ENCODE peak calls at places on chromosomes 3 and 15, in five cellular contexts. B is IMR-90, I is H9, Z is PC-9, Q is HepG2. O is an unnamed sample.

GRCh38 chr3:98786364-98786930 is 23.3 kb downstream of the ST3GAL6 start:
- DNase-seq in I (no peak), Q (peak; percentile 89), B (no peak), Z (peak; percentile 53), O (peak; percentile 48)

GRCh38 chr3:43155464-43156121 is 49.7 kb upstream of the POMGNT2 start:
- DNase-seq in I (peak; percentile 79), Z (peak; percentile 60), Q (peak; percentile 51), B (peak; percentile 83), O (peak; percentile 89)

GRCh38 chr15:88621789-88622604 is 857 bp downstream of the AEN start:
- DNase-seq in Z (no peak), B (peak; percentile 67), I (no peak), Q (peak; percentile 76), O (peak; percentile 61)

GRCh38 chr15:92011611-92012367 is 158.3 kb downstream of the SLCO3A1 start:
- DNase-seq in Q (no peak), Z (peak; percentile 59), I (peak; percentile 38), B (no peak), O (peak; percentile 52)

GRCh38 chr15:90141646-90142045 is 39.4 kb upstream of the IDH2 start:
- DNase-seq in Z (no peak), Q (no peak), I (no peak), B (peak; percentile 66), O (peak; percentile 65)

GRCh38 chr3:196735751-196736150 is 3.9 kb upstream of the PAK2 start:
- DNase-seq in I (no peak), Q (no peak), Z (no peak), B (peak; percentile 57), O (peak; percentile 31)

GRCh38 chr15:23402544-23402943 is 44.5 kb downstream of the GOLGA6L2 start:
- DNase-seq in Q (no peak), I (no peak), B (no peak), Z (no peak), O (no peak)

GRCh38 chr15:85443593-85444328 is 63.4 kb downstream of the AKAP13 start:
- DNase-seq in I (no peak), Q (peak; percentile 96), Z (peak; percentile 94), B (peak; percentile 33), O (peak; percentile 65)

GRCh38 chr3:30873667-30874066 is 20.8 kb downstream of the GADL1 start:
- DNase-seq in Z (no peak), B (peak; percentile 1), I (no peak), Q (no peak), O (peak; percentile 20)

GRCh38 chr15:85852969-85853368 is 58.2 kb upstream of the KLHL25 start:
- DNase-seq in B (no peak), Z (no peak), I (no peak), Q (no peak), O (no peak)

GRCh38 chr15:80777137-80777536 is 2.0 kb upstream of the CEMIP start:
- DNase-seq in Q (no peak), I (no peak), B (peak; percentile 68), Z (peak; percentile 87), O (peak; percentile 75)

GRCh38 chr3:185280572-185281365 is 26.9 kb upstream of the EHHADH start:
- DNase-seq in B (peak; percentile 70), Z (peak; percentile 58), I (no peak), Q (peak; percentile 78), O (peak; percentile 61)

GRCh38 chr3:195054311-195054710 is 216.6 kb downstream of the XXYLT1 start:
- DNase-seq in Q (no peak), Z (no peak), B (no peak), I (no peak), O (no peak)

GRCh38 chr3:9957214-9957613 is 5.0 kb upstream of the PRRT3 start:
- DNase-seq in I (peak; percentile 1), Q (no peak), Z (no peak), B (peak; percentile 33), O (peak; percentile 42)

GRCh38 chr15:65730560-65731172 is 61.4 kb downstream of the DENND4A start:
- DNase-seq in B (peak; percentile 2), Q (no peak), I (no peak), Z (no peak), O (peak; percentile 66)

GRCh38 chr15:48285329-48286214 is 45.7 kb upstream of the DUT start:
- DNase-seq in I (peak; percentile 63), Z (peak; percentile 40), B (peak; percentile 92), Q (peak; percentile 58), O (peak; percentile 94)

GRCh38 chr3:8937064-8938020 is 25.9 kb downstream of the RAD18 start:
- DNase-seq in Q (peak; percentile 6), B (peak; percentile 89), Z (peak; percentile 88), I (no peak), O (peak; percentile 49)

GRCh38 chr15:43276563-43277200 is 10.0 kb upstream of the TGM5 start:
- DNase-seq in B (no peak), I (no peak), Z (no peak), Q (no peak), O (no peak)

GRCh38 chr15:64560998-64561397 is 100.6 kb downstream of the ZNF609 start:
- DNase-seq in I (no peak), Q (no peak), Z (no peak), B (no peak), O (no peak)

GRCh38 chr3:44240061-44240460 is 1.6 kb upstream of the TOPAZ1 start:
- DNase-seq in I (no peak), Z (no peak), Q (no peak), B (no peak), O (no peak)

GRCh38 chr3:140386357-140387100 is 291.3 kb upstream of the TRIM42 start:
- DNase-seq in Z (no peak), Q (peak; percentile 23), B (no peak), I (no peak), O (no peak)

DNA sequence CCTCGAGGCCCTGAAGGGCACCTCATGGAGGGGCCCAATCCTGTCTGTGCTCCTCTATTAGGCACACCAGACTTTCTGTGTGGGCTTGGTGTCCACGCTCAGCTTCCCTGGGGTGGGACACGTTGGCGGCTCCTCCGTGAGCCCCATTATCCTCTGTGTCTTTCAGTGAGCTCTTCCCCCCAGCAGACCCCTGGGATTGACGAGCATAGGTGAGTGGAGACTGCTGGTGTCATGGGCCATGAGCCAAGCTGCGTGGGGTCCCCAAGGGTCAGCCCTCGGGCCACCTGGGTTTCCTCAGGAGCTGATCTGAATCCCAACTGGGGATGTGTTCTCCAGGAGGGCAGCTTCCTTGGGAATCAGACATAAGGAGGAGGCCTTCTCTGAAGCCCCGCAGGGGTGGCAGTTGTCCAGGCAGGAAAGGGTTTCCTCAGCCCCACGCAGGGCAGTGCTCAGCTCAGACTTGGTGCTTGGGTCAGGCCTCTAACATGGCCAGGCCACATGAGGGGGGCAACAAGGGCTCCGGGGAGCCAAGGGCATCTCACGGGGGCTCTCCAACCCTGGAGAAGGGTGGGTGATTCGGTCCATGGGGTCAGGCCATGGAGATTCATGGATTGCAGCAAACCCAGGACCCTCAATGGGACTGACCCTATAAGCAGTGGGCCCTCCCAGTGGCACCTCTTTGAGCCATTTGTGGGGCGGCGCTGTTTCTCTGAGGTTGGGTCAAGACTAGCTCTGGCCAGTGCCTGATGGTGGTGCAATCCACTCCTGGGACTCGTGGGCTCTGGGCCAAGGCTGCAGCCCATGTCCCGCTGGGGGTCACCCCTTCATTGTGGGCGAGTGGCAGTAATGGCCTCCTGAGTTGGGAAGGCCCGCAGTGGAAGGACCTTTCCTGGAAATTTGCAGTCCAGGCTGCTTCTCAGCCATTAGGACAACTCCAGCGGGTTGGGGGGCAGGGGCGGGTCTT is 222.5 kb downstream of the SNRPN start:
- DNase-seq in B (no peak), Q (no peak), I (no peak), Z (no peak), O (no peak)
- H3K9me3 ChIP-seq in B (peaks cover 74% of the 10 kb centered on the region), Q (peaks cover 99% of the 10 kb centered on the region), I (peaks cover 75% of the 10 kb centered on the region), Z (no peaks in the 10 kb centered on the region), O (no peaks in the 10 kb centered on the region)

DNA sequence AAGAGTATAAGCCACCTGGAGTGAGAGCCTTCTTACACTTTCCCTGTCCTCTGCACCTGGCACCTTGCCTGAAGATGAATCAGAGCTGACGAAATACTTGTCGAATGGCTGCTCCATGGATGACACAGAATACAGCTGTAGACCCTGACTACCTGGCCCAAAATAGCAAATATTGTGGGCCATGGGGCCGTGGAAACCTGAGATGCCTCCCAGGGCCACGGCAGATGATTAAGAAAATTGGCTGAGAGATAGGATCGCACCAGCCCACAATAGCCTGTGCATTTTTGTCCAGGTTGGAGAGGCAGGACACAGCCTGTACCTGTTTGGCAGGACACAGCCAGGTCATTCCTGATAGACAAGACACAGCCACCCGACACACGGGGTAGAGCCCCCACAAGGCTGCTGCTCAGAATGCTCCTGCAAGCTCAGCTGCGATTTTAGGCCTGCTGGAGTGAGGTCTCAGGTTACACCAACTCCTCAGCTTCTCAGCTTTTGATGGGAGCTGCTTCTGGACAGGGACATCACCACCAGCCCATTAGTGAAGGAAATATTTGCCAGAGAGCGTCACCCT is 22.9 kb upstream of the TPM1 start:
- DNase-seq in Q (peak; percentile 50), Z (peak; percentile 94), B (peak; percentile 95), I (peak; percentile 74), O (peak; percentile 84)
- H3K4me2 ChIP-seq in Q (peak overlapping the region; percentile 65), Z (peak overlapping the region; percentile 72), B (peak overlapping the region; percentile 1), I (no peak overlapping the region), O (no peak overlapping the region)

DNA sequence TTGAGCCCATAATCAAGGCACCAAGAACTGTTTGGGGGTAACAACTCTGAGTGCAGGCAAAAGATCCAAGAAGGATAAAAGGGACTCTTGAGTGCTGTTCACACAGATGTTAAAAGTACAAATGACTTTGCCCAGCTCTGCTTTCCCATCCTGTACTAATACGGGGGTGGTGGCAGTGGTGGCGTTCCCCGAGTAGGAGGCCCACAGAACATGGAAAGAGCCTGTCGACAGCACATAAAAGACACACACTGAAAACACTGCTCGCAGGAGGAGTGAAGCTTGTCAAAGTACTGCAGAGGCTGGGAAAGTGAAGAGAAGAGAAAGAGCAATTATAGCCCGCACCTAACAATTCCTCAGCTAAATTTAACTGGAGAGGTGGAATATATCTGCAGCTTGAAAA is 40.9 kb downstream of the HACD2 start:
- DNase-seq in Q (no peak), B (no peak), Z (no peak), I (no peak), O (no peak)
- H3K9me3 ChIP-seq in Q (no peaks in the 10 kb centered on the region), B (no peaks in the 10 kb centered on the region), Z (no peaks in the 10 kb centered on the region), I (no peaks in the 10 kb centered on the region), O (no peaks in the 10 kb centered on the region)

GRCh38 chr3:126621171-126621570 is 33.8 kb downstream of the TXNRD3 start:
- DNase-seq in Q (no peak), B (peak; percentile 58), Z (no peak), I (no peak), O (peak; percentile 8)

GRCh38 chr3:126618760-126619159 is 36.2 kb downstream of the TXNRD3 start:
- DNase-seq in Q (no peak), Z (no peak), B (no peak), I (no peak), O (peak; percentile 29)

GRCh38 chr3:126622694-126623093 is 32.2 kb downstream of the TXNRD3 start:
- DNase-seq in Q (no peak), I (no peak), B (no peak), Z (no peak), O (no peak)

GRCh38 chr3:126620743-126621142 is 34.2 kb downstream of the TXNRD3 start:
- DNase-seq in Z (no peak), I (no peak), B (no peak), Q (no peak), O (peak; percentile 18)

DNA sequence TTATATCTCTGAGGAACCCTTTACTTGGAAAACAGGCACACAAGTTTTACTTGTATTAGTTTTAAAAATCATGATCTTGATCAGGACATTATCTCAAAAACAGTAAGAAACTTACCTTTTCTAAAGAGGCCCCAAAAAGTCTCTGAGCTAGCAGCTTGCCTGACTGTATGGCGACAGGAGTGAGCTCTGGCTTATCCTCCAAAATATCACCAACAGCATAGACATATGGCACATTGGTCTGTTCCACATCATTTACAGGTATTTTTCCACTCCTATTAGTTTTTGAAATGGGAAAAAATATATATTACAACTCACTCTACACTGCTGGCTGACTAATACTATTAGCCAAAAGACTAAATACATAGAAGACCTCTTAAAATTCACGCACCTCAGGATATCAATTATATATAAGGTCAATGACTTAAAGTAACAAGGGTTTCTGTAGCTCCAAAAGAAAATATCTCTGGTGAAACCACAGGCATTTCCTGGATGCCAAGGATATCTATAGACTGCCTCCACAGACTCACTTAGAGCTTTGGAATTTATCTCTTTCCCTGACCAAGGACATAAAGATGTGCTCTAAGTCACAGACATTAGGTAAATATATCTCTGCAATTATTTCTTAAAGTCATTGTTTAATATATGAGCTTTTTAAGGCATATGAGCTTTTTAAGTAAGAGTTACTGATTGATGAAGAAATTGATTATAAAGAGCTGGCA is 33.1 kb downstream of the TXNRD3 start:
- DNase-seq in I (no peak), B (peak; percentile 59), Z (peak; percentile 38), Q (no peak), O (peak; percentile 21)
- H3K4me2 ChIP-seq in I (no peak overlapping the region), B (peak overlapping the region; percentile 35), Z (no peak overlapping the region), Q (no peak overlapping the region), O (peak overlapping the region; percentile 45)

O was measured in fibroblast of lung.